ENCODE peak calls at places on chromosome 1, in four cellular contexts. V is suprapubic skin, C is HCT116, W is GM12892. M is an unnamed sample.

GRCh38 chr1:192167941-192168685 is 9.9 kb downstream of the RGS18 start:
- DNase-seq in V (no peak), C (no peak), W (no peak), M (peak; percentile 57)

GRCh38 chr1:18139198-18139981 is 31.8 kb downstream of the IGSF21 start:
- DNase-seq in V (no peak), C (no peak), W (no peak), M (no peak)

GRCh38 chr1:47942238-47942629 is 55.0 kb downstream of the TRABD2B start:
- DNase-seq in V (peak; percentile 15), C (no peak), W (no peak), M (no peak)

GRCh38 chr1:156705918-156706646 is 699 bp upstream of the CRABP2 start:
- DNase-seq in V (peak; percentile 89), C (no peak), W (peak; percentile 77), M (peak; percentile 32)

GRCh38 chr1:51709951-51710350 is 93.1 kb downstream of the OSBPL9 start:
- DNase-seq in V (no peak), C (no peak), W (no peak), M (no peak)

GRCh38 chr1:150778409-150778808 is 12.8 kb upstream of the CTSS start:
- DNase-seq in V (no peak), C (no peak), W (no peak), M (no peak)

GRCh38 chr1:235473808-235474207 is 30.4 kb downstream of the B3GALNT2 start:
- DNase-seq in V (no peak), C (no peak), W (no peak), M (no peak)

GRCh38 chr1:193431265-193431977 is 245.0 kb upstream of the B3GALT2 start:
- DNase-seq in V (no peak), C (no peak), W (no peak), M (no peak)

GRCh38 chr1:227849251-227849650 is 33.8 kb downstream of the PRSS38 start:
- DNase-seq in V (no peak), C (no peak), W (no peak), M (no peak)

GRCh38 chr1:71196685-71197084 is 115.8 kb upstream of the ZRANB2 start:
- DNase-seq in V (no peak), C (no peak), W (no peak), M (no peak)

GRCh38 chr1:888297-888696 is 35.4 kb upstream of the SAMD11 start:
- DNase-seq in V (no peak), C (no peak), W (no peak), M (no peak)

GRCh38 chr1:160219062-160219929 is 14.1 kb downstream of the PEA15 start:
- DNase-seq in V (no peak), C (peak; percentile 19), W (no peak), M (no peak)

GRCh38 chr1:14443164-14443787 is 155.2 kb upstream of the KAZN start:
- DNase-seq in V (no peak), C (no peak), W (no peak), M (no peak)

GRCh38 chr1:115702993-115703392 is 61.2 kb downstream of the VANGL1 start:
- DNase-seq in V (no peak), C (no peak), W (no peak), M (no peak)
- TF ChIP-seq POLR2AphosphoS5 in V (no peak), C (no peak), W (no peak), M (no peak)

GRCh38 chr1:25773441-25774125 is 26.4 kb upstream of the SELENON start:
- DNase-seq in V (no peak), C (no peak), W (no peak), M (no peak)
- TF ChIP-seq POLR2AphosphoS5 in V (no peak), C (no peak), W (no peak), M (no peak)

DNA sequence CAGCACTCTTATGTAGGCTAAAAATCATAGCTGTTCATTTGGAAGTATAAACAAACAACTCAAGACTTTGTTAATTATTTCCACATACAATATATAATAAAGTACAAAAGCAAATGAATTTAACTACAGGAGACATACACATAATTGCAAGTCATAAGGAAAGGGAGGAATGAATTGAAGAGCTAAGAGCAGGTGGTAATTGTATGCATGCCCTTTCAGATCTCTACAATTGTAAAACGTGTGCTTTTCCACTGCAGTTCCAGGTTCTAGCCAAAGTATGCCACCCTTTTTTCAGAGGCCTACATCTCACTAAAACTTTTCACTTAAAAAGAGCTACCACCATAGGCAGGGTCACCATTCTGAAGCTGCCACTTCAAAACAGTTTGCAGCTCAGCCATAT is 42.8 kb upstream of the HP1BP3 start:
- DNase-seq in V (no peak), C (no peak), W (no peak), M (no peak)
- TF ChIP-seq POLR2AphosphoS5 in V (no peak), C (no peak), W (no peak), M (no peak)

GRCh38 chr1:28508435-28508754 is 2.6 kb downstream of the RCC1 start:
- DNase-seq in V (no peak), C (no peak), W (no peak), M (no peak)
- TF ChIP-seq POLR2AphosphoS5 in V (no peak), C (peak; percentile 67), W (peak; percentile 80), M (peak; percentile 94)